ENCODE peak calls at places on chromosomes 6 and 20, in six cellular contexts. H, Z, S, V, D and P are unnamed samples.

GRCh38 chr6:91464201-91464600 is 877.3 kb upstream of the MAP3K7 start:
- DNase-seq in H (no peak), Z (no peak), S (no peak), V (no peak), D (no peak), P (no peak)

GRCh38 chr20:24779886-24780285 is 169.2 kb upstream of the CST7 start:
- DNase-seq in H (no peak), Z (no peak), S (no peak), V (no peak), D (no peak), P (no peak)

GRCh38 chr20:35657271-35657670 is 7.4 kb downstream of the CPNE1 start:
- DNase-seq in H (no peak), Z (no peak), S (no peak), V (no peak), D (no peak), P (no peak)

GRCh38 chr20:44678247-44678646 is 26.7 kb upstream of the ADA start:
- DNase-seq in H (no peak), Z (no peak), S (no peak), V (no peak), D (no peak), P (no peak)

GRCh38 chr6:162900503-162900902 is 172.7 kb downstream of the PACRG start:
- DNase-seq in H (no peak), Z (no peak), S (no peak), V (no peak), D (no peak), P (no peak)

GRCh38 chr6:137861550-137862337 is 5.3 kb upstream of the TNFAIP3 start:
- DNase-seq in H (no peak), Z (no peak), S (no peak), V (no peak), D (no peak), P (no peak)

GRCh38 chr6:7110092-7110792 is 2.5 kb downstream of the RREB1 start:
- DNase-seq in H (no peak), Z (no peak), S (no peak), V (no peak), D (no peak), P (no peak)

GRCh38 chr20:63625771-63626423 is 1.0 kb downstream of the GMEB2 start:
- DNase-seq in H (peak; percentile 61), Z (no peak), S (peak; percentile 15), V (no peak), D (no peak), P (peak; percentile 27)

GRCh38 chr6:125519367-125519766 is 217.6 kb upstream of the HDDC2 start:
- DNase-seq in H (no peak), Z (no peak), S (peak; percentile 29), V (no peak), D (no peak), P (no peak)

GRCh38 chr6:106519460-106520394 is 109.6 kb downstream of the RTN4IP1 start:
- DNase-seq in H (peak; percentile 61), Z (peak; percentile 76), S (peak; percentile 86), V (peak; percentile 89), D (no peak), P (peak; percentile 100)

GRCh38 chr20:41436679-41437078 is 70.1 kb upstream of the EMILIN3 start:
- DNase-seq in H (no peak), Z (peak; percentile 6), S (peak; percentile 77), V (no peak), D (no peak), P (peak; percentile 88)

GRCh38 chr6:56954389-56955170 is at the start of gene BEND6:
- DNase-seq in H (peak; percentile 32), Z (peak; percentile 62), S (peak; percentile 82), V (no peak), D (no peak), P (peak; percentile 83)

GRCh38 chr6:56956481-56956880 is 1.6 kb downstream of the BEND6 start:
- DNase-seq in H (no peak), Z (no peak), S (no peak), V (no peak), D (no peak), P (no peak)

GRCh38 chr6:56957856-56958255 is 2.9 kb downstream of the BEND6 start:
- DNase-seq in H (no peak), Z (no peak), S (no peak), V (no peak), D (no peak), P (no peak)

GRCh38 chr6:56953597-56954388 is 1.1 kb upstream of the BEND6 start:
- DNase-seq in H (no peak), Z (no peak), S (peak; percentile 35), V (peak; percentile 38), D (no peak), P (peak; percentile 19)

GRCh38 chr6:56955171-56956155 is 556 bp downstream of the BEND6 start:
- DNase-seq in H (peak; percentile 67), Z (peak; percentile 79), S (peak; percentile 93), V (peak; percentile 62), D (no peak), P (peak; percentile 91)
- TF ChIP-seq CTCF in H (peak; percentile 31), Z (peak; percentile 87), S (peak; percentile 75), V (peak; percentile 90), D (peak; percentile 70), P (peak; percentile 67)

GRCh38 chr6:37698264-37699137 is 818 bp upstream of the MDGA1 start:
- DNase-seq in H (peak; percentile 80), Z (no peak), S (peak; percentile 53), V (no peak), D (no peak), P (no peak)
- H3K4me3 ChIP-seq in H (peak overlapping the region; percentile 58), Z (peak overlapping the region; percentile 66), S (peak overlapping the region; percentile 79), V (peak overlapping the region; percentile 67), D (peak overlapping the region; percentile 74), P (peak overlapping the region; percentile 60)

GRCh38 chr6:111722220-111722731 is 116.6 kb upstream of the TRAF3IP2 start:
- DNase-seq in H (no peak), Z (peak; percentile 33), S (peak; percentile 92), V (no peak), D (no peak), P (peak; percentile 90)

GRCh38 chr6:111723412-111723970 is 117.8 kb upstream of the TRAF3IP2 start:
- DNase-seq in H (no peak), Z (no peak), S (no peak), V (no peak), D (no peak), P (peak; percentile 42)

GRCh38 chr6:111724039-111724438 is 118.4 kb upstream of the TRAF3IP2 start:
- DNase-seq in H (no peak), Z (no peak), S (no peak), V (no peak), D (no peak), P (no peak)

GRCh38 chr6:111720931-111721496 is 115.3 kb upstream of the TRAF3IP2 start:
- DNase-seq in H (no peak), Z (no peak), S (no peak), V (no peak), D (no peak), P (no peak)

DNA sequence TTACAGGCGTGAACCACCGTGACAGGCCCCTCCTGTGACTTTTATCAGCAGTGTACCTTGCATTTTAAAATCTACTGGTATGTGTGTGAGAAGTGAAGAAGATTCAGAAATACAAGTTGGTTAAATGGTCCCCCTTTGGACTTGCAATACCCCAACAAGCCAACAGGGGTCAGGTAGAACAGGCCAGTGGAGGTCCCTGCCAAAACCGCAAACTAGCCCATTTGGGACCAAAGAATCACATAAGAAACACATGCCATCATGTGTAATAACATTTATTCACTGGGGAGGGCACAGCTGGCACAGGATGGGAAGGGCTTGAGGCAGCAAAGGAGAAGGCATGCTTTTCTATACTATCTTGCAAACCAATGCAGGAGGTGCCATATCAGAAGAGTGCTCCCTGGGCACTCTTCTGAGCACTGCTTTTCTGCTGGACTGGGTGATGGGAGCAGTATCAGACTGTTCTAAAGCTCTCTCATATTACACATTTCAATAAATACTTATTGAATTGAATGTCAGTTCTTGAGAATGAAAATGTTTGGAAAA is 116.1 kb upstream of the TRAF3IP2 start:
- DNase-seq in H (no peak), Z (no peak), S (peak; percentile 73), V (no peak), D (no peak), P (peak; percentile 91)
- TF ChIP-seq CTCF in H (no peak), Z (peak; percentile 70), S (peak; percentile 81), V (peak; percentile 67), D (no peak), P (peak; percentile 86)

GRCh38 chr6:36860126-36860525 is 14.5 kb downstream of the PPIL1 start:
- DNase-seq in H (peak; percentile 75), Z (no peak), S (no peak), V (no peak), D (no peak), P (no peak)

GRCh38 chr6:36862164-36862847 is 12.3 kb downstream of the PPIL1 start:
- DNase-seq in H (no peak), Z (no peak), S (no peak), V (no peak), D (no peak), P (no peak)

GRCh38 chr6:36865835-36866234 is 8.8 kb downstream of the PPIL1 start:
- DNase-seq in H (no peak), Z (no peak), S (no peak), V (no peak), D (no peak), P (no peak)

GRCh38 chr6:36863670-36864540 is 10.7 kb downstream of the PPIL1 start:
- DNase-seq in H (no peak), Z (no peak), S (no peak), V (no peak), D (no peak), P (no peak)

GRCh38 chr6:36862848-36863382 is 11.7 kb downstream of the PPIL1 start:
- DNase-seq in H (no peak), Z (no peak), S (no peak), V (no peak), D (no peak), P (no peak)
- H3K4me3 ChIP-seq in H (no peak overlapping the region), Z (no peak overlapping the region), S (no peak overlapping the region), V (no peak overlapping the region), D (no peak overlapping the region), P (no peak overlapping the region)

DNA sequence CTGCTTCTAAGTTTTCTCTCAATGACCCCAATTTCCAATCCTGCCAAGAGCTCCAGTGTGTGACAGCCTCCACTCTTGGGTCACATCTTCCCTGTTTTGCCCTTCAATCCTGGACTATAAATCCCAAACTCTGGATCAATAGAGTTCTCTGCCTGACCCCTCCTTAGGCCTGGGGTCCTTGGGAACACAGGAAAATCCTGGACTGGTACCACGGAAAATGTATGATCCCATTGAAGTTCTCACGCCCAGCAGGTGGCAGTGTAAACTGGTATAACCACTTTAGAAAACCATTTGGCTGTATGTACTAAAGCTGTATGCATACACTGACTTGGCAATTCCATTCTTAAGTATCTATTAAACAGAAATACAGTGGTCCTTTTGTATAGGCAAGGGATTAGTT is 98.0 kb downstream of the SNAP25 start:
- DNase-seq in H (no peak), Z (no peak), S (peak; percentile 28), V (peak; percentile 9), D (no peak), P (no peak)
- TF ChIP-seq CTCF in H (no peak), Z (peak; percentile 6), S (peak; percentile 15), V (peak; percentile 40), D (no peak), P (peak; percentile 19)

DNA sequence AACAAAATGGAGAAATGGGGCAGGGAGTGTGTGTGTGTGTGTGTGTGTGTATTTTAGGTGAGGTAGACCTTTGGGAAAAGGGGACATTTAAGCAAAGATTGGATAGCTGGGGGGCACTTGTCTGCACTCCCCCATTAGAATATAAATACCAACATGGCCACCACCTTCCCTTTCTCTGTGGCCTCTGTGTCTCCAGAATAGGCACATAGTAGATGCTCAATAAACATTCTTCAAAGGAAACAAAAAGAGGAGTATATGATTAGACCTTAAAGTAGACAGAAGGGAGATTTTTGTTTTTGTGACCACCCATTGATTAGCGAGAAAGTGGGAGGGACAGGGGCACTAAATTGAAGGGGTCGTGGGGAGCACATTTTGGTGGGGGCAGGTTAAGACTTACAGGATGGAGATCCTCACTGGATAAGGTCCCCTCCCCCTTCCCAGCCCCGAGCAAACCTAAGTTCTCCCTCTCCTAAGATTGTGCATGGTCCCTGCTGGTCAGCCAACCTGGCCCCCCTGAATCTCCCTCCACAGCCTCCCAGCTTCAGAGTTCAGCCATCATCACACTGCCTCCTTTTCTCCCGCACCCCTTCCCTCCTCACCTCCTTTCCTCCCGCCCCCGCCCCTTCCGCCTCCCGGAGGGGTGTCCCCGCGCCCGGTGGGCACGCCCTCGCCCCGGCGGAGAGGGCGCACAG is 514 bp upstream of the TSHZ2 start:
- DNase-seq in H (no peak), Z (no peak), S (no peak), V (no peak), D (no peak), P (no peak)
- H3K4me3 ChIP-seq in H (no peak overlapping the region), Z (no peak overlapping the region), S (peak overlapping the region; percentile 61), V (no peak overlapping the region), D (peak overlapping the region; percentile 59), P (peak overlapping the region; percentile 56)